ENCODE peak calls at places on chromosomes 5 and 9, in nine cellular contexts. T is GM23338, Y is A549, G is GM12878, C is HepG2, I is SK-N-SH, R is K562, E is HCT116, B is Panc1. Q is an unnamed sample.

GRCh38 chr9:137106662-137107292 is 7.8 kb downstream of the DPP7 start:
- DNase-seq in T (no peak), Y (no peak), G (no peak), C (no peak), I (no peak), R (no peak), E (no peak), B (no peak), Q (no peak)

GRCh38 chr5:125409101-125409495 is 662.7 kb upstream of the ZNF608 start:
- DNase-seq in T (no peak), Y (no peak), G (no peak), C (no peak), I (no peak), R (no peak), E (no peak), B (no peak), Q (no peak)

GRCh38 chr5:160287378-160288051 is 24.8 kb downstream of the CCNJL start:
- DNase-seq in T (peak), Y (no peak), G (no peak), C (peak), I (peak), R (no peak), E (no peak), B (no peak), Q (no peak)

GRCh38 chr9:111953444-111953843 is 56.8 kb downstream of the UGCG start:
- DNase-seq in T (no peak), Y (no peak), G (no peak), C (no peak), I (no peak), R (no peak), E (no peak), B (no peak), Q (no peak)

GRCh38 chr5:67640011-67640410 is 443.4 kb upstream of the CD180 start:
- DNase-seq in T (no peak), Y (no peak), G (no peak), C (no peak), I (no peak), R (no peak), E (no peak), B (no peak), Q (no peak)

GRCh38 chr5:5420251-5420650 is 2.2 kb upstream of the ICE1 start:
- DNase-seq in T (no peak), Y (no peak), G (no peak), C (no peak), I (no peak), R (no peak), E (no peak), B (no peak), Q (no peak)

GRCh38 chr9:104779946-104780539 is 16.1 kb downstream of the NIPSNAP3B start:
- DNase-seq in T (no peak), Y (no peak), G (no peak), C (no peak), I (no peak), R (no peak), E (no peak), B (no peak), Q (no peak)

GRCh38 chr5:96381526-96381925 is 51.5 kb downstream of the PCSK1 start:
- DNase-seq in T (peak), Y (no peak), G (no peak), C (peak), I (peak), R (no peak), E (no peak), B (no peak), Q (no peak)

GRCh38 chr5:159504106-159504856 is 174.0 kb upstream of the IL12B start:
- DNase-seq in T (no peak), Y (no peak), G (no peak), C (no peak), I (no peak), R (no peak), E (no peak), B (no peak), Q (no peak)

GRCh38 chr9:137349471-137350033 is 47.5 kb upstream of the NRARP start:
- DNase-seq in T (no peak), Y (no peak), G (no peak), C (no peak), I (peak), R (no peak), E (no peak), B (no peak), Q (no peak)

GRCh38 chr9:74095925-74096324 is 401.2 kb upstream of the RORB start:
- DNase-seq in T (no peak), Y (no peak), G (no peak), C (no peak), I (no peak), R (no peak), E (no peak), B (no peak), Q (no peak)

GRCh38 chr9:109272745-109273144 is 48.1 kb downstream of the EPB41L4B start:
- DNase-seq in T (no peak), Y (no peak), G (no peak), C (no peak), I (no peak), R (no peak), E (no peak), B (no peak), Q (no peak)

GRCh38 chr5:180340856-180341255 is 12.3 kb downstream of the GFPT2 start:
- DNase-seq in T (no peak), Y (no peak), G (no peak), C (no peak), I (no peak), R (no peak), E (no peak), B (no peak), Q (no peak)

GRCh38 chr5:39624268-39624886 is 199.6 kb upstream of the DAB2 start:
- DNase-seq in T (peak), Y (no peak), G (peak), C (peak), I (no peak), R (no peak), E (peak), B (no peak), Q (no peak)

GRCh38 chr5:5677738-5678137 is 255.3 kb downstream of the ICE1 start:
- DNase-seq in T (no peak), Y (no peak), G (no peak), C (no peak), I (no peak), R (no peak), E (no peak), B (no peak), Q (no peak)

GRCh38 chr5:6721442-6721841 is 8.2 kb downstream of the TENT4A start:
- DNase-seq in T (no peak), Y (no peak), G (no peak), C (no peak), I (peak), R (peak), E (no peak), B (no peak), Q (no peak)

GRCh38 chr5:43204958-43205357 is 12.9 kb downstream of the NIM1K start:
- DNase-seq in T (no peak), Y (no peak), G (no peak), C (no peak), I (no peak), R (no peak), E (no peak), B (no peak), Q (no peak)

GRCh38 chr5:66113160-66113559 is 30.9 kb upstream of the SREK1 start:
- DNase-seq in T (no peak), Y (no peak), G (no peak), C (peak), I (no peak), R (no peak), E (peak), B (peak), Q (no peak)

GRCh38 chr9:121765021-121765950 is 113.9 kb downstream of the DAB2IP start:
- DNase-seq in T (no peak), Y (no peak), G (no peak), C (peak), I (peak), R (no peak), E (no peak), B (no peak), Q (no peak)

GRCh38 chr9:111979561-111979960 is 82.9 kb downstream of the UGCG start:
- DNase-seq in T (peak), Y (no peak), G (no peak), C (no peak), I (no peak), R (no peak), E (no peak), B (no peak), Q (no peak)

GRCh38 chr5:159990506-159990905 is 18.4 kb upstream of the TTC1 start:
- DNase-seq in T (no peak), Y (no peak), G (no peak), C (no peak), I (no peak), R (no peak), E (no peak), B (no peak), Q (no peak)

GRCh38 chr5:67182406-67182805 is 14.2 kb downstream of the CD180 start:
- DNase-seq in T (peak), Y (no peak), G (no peak), C (no peak), I (no peak), R (peak), E (no peak), B (no peak), Q (no peak)

GRCh38 chr5:2188661-2189060 is 305.9 kb upstream of the IRX4 start:
- DNase-seq in T (no peak), Y (no peak), G (no peak), C (no peak), I (no peak), R (no peak), E (no peak), B (no peak), Q (no peak)

GRCh38 chr5:18220631-18221030 is 586.4 kb downstream of the TAF11L14 start:
- DNase-seq in T (no peak), Y (no peak), G (no peak), C (no peak), I (no peak), R (no peak), E (no peak), B (no peak), Q (no peak)

GRCh38 chr5:135977375-135977928 is 22.7 kb upstream of the LECT2 start:
- DNase-seq in T (peak), Y (peak), G (no peak), C (no peak), I (no peak), R (peak), E (peak), B (peak), Q (no peak)

GRCh38 chr5:90878081-90878480 is 319.5 kb downstream of the ADGRV1 start:
- DNase-seq in T (no peak), Y (no peak), G (no peak), C (no peak), I (no peak), R (no peak), E (no peak), B (no peak), Q (no peak)
- H3K27ac ChIP-seq in T (no peak), Y (no peak), G (no peak), C (no peak), I (no peak), R (peak), E (no peak), B (no peak), Q (no peak)

GRCh38 chr9:12972608-12973589 is 198.1 kb downstream of the LURAP1L start:
- DNase-seq in T (no peak), Y (no peak), G (no peak), C (peak), I (no peak), R (no peak), E (no peak), B (no peak), Q (no peak)
- TF ChIP-seq REST in T (no peak), Y (no peak), G (no peak), C (no peak), I (no peak), R (no peak), E (no peak), B (no peak), Q (no peak)

DNA sequence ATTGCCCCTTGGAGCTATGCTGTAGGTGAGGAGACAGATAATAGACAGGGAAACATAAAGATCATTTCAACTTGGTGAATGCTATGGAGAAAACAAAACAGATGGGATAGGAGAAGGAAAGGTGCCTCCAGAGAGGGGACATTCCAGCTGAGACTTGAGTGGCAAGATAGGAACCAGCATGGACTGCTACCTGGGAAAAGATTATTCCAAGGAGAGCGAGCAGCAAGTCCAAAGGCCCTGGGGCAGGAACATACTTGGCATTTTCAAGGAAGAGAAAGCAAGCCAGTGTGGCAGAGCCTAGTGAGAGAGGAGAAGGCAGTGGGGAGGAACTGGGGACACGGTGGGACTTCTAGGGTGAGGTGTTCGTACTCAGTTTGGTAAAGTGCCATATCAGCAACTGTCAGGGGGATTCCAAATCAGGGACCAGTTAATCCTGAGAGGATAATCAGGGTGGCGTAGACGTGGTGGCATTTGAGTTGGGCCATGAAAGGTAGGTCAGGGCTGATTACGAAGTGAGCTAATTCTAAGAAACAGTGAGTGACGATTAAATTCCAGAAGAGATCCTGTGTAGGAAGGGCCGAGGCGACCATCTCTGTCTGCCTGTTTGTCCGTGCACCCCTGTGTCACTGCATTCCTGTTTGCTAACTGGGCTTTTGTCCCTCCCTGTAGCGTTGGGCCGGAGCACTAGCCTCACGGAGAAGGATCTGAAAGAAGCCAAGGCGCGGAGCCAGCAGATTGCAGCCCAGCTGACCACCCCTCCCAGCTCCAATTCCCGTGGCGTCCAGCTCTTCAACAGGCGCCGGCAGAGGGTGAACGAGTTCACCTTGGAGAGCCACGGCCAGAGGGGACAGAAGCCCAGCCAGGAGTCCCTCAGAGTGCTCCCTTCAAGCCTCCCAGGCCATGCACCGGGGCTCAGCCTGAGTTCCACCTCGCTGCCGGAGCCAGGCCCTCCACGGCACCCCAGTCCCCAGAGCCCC is 7.1 kb downstream of the SYNPO start:
- DNase-seq in T (no peak), Y (no peak), G (no peak), C (no peak), I (no peak), R (no peak), E (no peak), B (no peak), Q (no peak)
- H3K27ac ChIP-seq in T (no peak), Y (no peak), G (no peak), C (no peak), I (no peak), R (no peak), E (no peak), B (peak), Q (no peak)

DNA sequence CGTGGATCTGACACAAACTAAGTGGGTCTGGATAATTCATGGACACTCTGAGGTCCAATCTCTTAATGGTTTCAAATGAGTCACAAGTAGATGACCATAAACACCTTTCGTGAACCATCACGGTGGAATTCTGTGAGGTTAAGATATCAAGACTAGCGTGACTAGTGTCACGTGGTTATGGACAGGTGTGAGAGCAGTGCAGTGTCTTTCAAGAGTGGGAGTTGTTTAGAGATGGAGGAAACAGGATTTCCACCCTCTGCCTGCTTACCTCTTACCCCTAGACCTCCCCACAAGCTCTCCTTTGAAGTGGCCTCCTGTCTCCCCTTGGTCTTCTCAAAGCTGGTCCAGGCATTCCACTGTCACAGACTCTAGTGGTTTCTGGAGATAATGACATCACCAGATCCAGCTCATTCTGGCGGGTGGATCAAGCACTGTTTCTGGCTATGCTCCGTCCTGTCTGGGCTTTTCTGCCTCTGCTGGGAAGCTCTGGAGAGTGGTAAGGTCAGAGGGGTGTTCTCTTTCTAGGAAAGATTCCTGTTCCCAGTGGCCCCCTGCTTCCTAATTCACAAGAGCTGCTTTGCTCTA is 20.0 kb upstream of the ZNF782 start:
- DNase-seq in T (no peak), Y (no peak), G (no peak), C (no peak), I (no peak), R (no peak), E (no peak), B (no peak), Q (no peak)
- TF ChIP-seq REST in T (no peak), Y (no peak), G (no peak), C (no peak), I (no peak), R (no peak), E (no peak), B (no peak), Q (no peak)

DNA sequence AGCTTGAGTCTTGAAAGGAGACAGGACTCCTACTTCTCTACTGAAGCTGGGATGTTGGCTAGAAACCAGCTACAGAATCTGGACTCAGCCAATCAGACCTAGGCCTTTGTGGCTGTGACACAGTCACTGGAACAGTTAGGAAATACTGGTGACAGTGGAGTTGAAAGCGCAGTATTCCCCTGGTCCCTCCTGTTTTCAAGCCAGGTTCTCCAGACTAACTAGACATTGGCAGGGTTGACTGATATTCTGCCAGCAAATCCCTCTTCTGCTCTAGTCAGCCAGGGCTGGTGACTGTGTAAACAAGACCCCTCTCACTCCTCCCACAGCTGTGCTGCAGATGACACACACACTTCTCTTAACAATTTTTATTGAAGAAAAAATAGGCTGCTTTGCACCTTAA is 8.7 kb downstream of the SHROOM1 start:
- DNase-seq in T (no peak), Y (no peak), G (no peak), C (peak), I (no peak), R (no peak), E (no peak), B (no peak), Q (no peak)
- H3K27ac ChIP-seq in T (no peak), Y (no peak), G (no peak), C (peak), I (no peak), R (no peak), E (no peak), B (no peak), Q (no peak)

GRCh38 chr5:11363779-11364178 is 540.5 kb downstream of the CTNND2 start:
- DNase-seq in T (no peak), Y (no peak), G (no peak), C (no peak), I (peak), R (no peak), E (no peak), B (no peak), Q (no peak)
- TF ChIP-seq REST in T (no peak), Y (no peak), G (no peak), C (no peak), I (no peak), R (no peak), E (no peak), B (no peak), Q (no peak)

GRCh38 chr5:112957409-112957808 is 19.2 kb upstream of the DCP2 start:
- DNase-seq in T (no peak), Y (no peak), G (no peak), C (no peak), I (no peak), R (no peak), E (no peak), B (no peak), Q (no peak)

GRCh38 chr5:112957970-112958773 is 18.4 kb upstream of the DCP2 start:
- DNase-seq in T (no peak), Y (peak), G (peak), C (peak), I (no peak), R (no peak), E (peak), B (peak), Q (no peak)

GRCh38 chr5:112960316-112960715 is 16.3 kb upstream of the DCP2 start:
- DNase-seq in T (no peak), Y (no peak), G (no peak), C (no peak), I (peak), R (no peak), E (no peak), B (no peak), Q (no peak)

GRCh38 chr5:112958774-112959088 is 17.9 kb upstream of the DCP2 start:
- DNase-seq in T (no peak), Y (no peak), G (no peak), C (no peak), I (no peak), R (no peak), E (no peak), B (no peak), Q (no peak)

DNA sequence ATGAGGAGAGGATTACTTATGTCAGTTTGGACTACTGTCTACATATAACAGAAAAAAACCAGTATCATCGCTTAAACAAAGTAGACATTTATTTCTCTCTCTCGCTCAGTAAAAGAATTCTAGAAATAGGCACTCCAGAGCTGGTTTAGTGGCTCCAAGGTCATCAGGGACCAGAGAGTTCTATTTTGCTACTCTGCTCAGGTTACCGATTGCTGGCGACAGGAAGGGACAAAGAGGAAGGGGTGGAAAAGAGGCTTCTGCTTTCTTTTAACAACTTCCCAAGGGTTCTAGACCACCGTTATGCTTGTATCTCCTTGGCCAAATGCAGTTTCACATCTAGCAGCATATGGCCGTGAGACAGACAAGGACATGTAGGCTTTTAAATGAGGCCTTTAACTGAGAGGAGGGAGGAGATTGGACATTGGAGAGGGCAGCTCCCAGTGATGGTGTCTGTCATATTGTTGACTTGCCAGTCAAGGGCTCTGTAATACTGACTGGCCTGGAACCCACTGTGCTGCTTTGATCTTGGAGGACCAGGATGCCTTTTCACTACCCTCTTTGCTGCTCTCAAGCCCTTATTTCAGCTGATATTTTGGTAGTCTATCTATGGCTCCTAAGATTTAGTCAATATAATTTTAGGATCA is 15.6 kb upstream of the DCP2 start:
- DNase-seq in T (no peak), Y (no peak), G (no peak), C (peak), I (no peak), R (no peak), E (no peak), B (no peak), Q (no peak)
- H3K27ac ChIP-seq in T (no peak), Y (peak), G (no peak), C (peak), I (no peak), R (no peak), E (no peak), B (peak), Q (no peak)

GRCh38 chr5:143870871-143871632 is 59.1 kb downstream of the HMHB1 start:
- DNase-seq in T (peak), Y (no peak), G (no peak), C (no peak), I (no peak), R (no peak), E (no peak), B (no peak), Q (no peak)
- TF ChIP-seq REST in T (no peak), Y (no peak), G (no peak), C (no peak), I (no peak), R (no peak), E (no peak), B (no peak), Q (no peak)

GRCh38 chr5:178113841-178114324 is 551 bp downstream of the N4BP3 start:
- DNase-seq in T (peak), Y (no peak), G (no peak), C (no peak), I (peak), R (peak), E (no peak), B (no peak), Q (no peak)
- H3K27ac ChIP-seq in T (peak), Y (peak), G (peak), C (no peak), I (no peak), R (peak), E (peak), B (no peak), Q (no peak)